ENCODE peak calls at places on chromosomes 7 and 10, in nine cellular contexts. D is A549, Z is stomach, K is SK-N-SH, N is ovary, E is tibial nerve, I is HepG2, O is upper lobe of left lung, S is transverse colon. G is an unnamed sample.
A peak's percentile ranks its signal among the peaks of the same experiment; 100 is the strongest.

GRCh38 chr10:71342850-71343773 is 24.1 kb downstream of the SLC29A3 start:
- DNase-seq in D (peak; percentile 32), Z (no peak), K (no peak), N (no peak), E (peak; percentile 31), I (peak; percentile 74), O (no peak), S (peak; percentile 73), G (no peak)

GRCh38 chr10:99372546-99373271 is 43.6 kb downstream of the CNNM1 start:
- DNase-seq in D (no peak), Z (no peak), K (no peak), N (peak; percentile 17), E (no peak), I (peak; percentile 25), O (no peak), S (no peak), G (no peak)

GRCh38 chr10:126592901-126593300 is 77.6 kb downstream of the C10orf90 start:
- DNase-seq in D (no peak), Z (no peak), K (no peak), N (no peak), E (no peak), I (no peak), O (no peak), S (no peak), G (no peak)

GRCh38 chr10:7417103-7417623 is 6.3 kb upstream of the SFMBT2 start:
- DNase-seq in D (no peak), Z (no peak), K (no peak), N (no peak), E (no peak), I (no peak), O (no peak), S (no peak), G (no peak)

GRCh38 chr10:28632597-28632940 is 44.8 kb upstream of the BAMBI start:
- DNase-seq in D (no peak), Z (no peak), K (no peak), N (no peak), E (no peak), I (no peak), O (no peak), S (no peak), G (no peak)

GRCh38 chr10:11326241-11326640 is 285.2 kb downstream of the USP6NL start:
- DNase-seq in D (no peak), Z (no peak), K (no peak), N (no peak), E (no peak), I (no peak), O (no peak), S (no peak), G (no peak)

GRCh38 chr10:93436577-93436976 is 45.6 kb downstream of the MYOF start:
- DNase-seq in D (no peak), Z (no peak), K (no peak), N (peak; percentile 69), E (peak; percentile 69), I (no peak), O (no peak), S (peak; percentile 31), G (no peak)

GRCh38 chr10:19811517-19811916 is 4.7 kb upstream of the PLXDC2 start:
- DNase-seq in D (no peak), Z (no peak), K (peak; percentile 37), N (peak; percentile 18), E (no peak), I (peak; percentile 13), O (no peak), S (no peak), G (no peak)

GRCh38 chr7:75740846-75741497 is 2.2 kb upstream of the HIP1 start:
- DNase-seq in D (no peak), Z (peak; percentile 29), K (no peak), N (no peak), E (peak; percentile 63), I (peak; percentile 40), O (no peak), S (peak; percentile 57), G (no peak)

DNA sequence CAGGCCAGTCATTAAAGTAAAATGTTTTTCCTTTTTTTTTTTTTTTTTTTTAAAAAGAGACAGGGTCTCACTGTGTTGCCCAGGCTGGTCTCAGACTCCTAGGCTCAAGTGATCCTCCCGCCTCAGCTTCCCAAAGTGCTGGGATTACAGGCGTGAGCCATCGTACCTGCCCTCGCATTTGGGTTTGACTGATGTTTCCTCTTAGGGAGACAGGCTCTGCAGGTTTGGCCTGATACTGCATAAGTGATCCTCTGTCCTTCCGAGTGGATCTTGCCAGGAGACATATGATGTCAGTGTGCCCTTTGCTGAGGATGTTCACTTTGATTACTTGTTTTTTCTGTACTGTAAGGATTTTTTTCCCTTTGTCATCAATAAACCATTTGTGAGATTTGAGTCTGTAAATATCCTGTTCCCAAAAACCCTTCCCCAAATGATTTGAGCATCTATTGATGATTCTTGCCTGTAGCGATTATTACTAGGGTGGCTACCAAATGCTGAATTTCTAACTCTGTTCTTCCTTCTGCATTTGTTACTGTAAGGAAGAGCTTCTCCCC is 19.7 kb downstream of the LIMK1 start:
- DNase-seq in D (no peak), Z (no peak), K (no peak), N (no peak), E (no peak), I (no peak), O (no peak), S (no peak), G (no peak)
- TF ChIP-seq CTCF in D (no peak), Z (no peak), K (no peak), N (no peak), E (no peak), I (no peak), O (no peak), S (no peak), G (no peak)

GRCh38 chr10:16986406-16987128 is 143.0 kb downstream of the CUBN start:
- DNase-seq in D (no peak), Z (no peak), K (no peak), N (no peak), E (no peak), I (peak; percentile 16), O (no peak), S (no peak), G (no peak)
- TF ChIP-seq EP300 in D (no peak), Z (no peak), K (peak; percentile 92), N (no peak), E (no peak), I (no peak), O (no peak), S (no peak), G (no peak)

GRCh38 chr10:101123815-101124617 is 7.1 kb upstream of the TLX1 start:
- DNase-seq in D (no peak), Z (no peak), K (peak; percentile 21), N (no peak), E (no peak), I (no peak), O (no peak), S (no peak), G (no peak)
- H3K4me3 ChIP-seq in D (no peak overlapping the region), Z (peak overlapping the region; percentile 30), K (no peak overlapping the region), N (no peak overlapping the region), E (no peak overlapping the region), I (no peak overlapping the region), O (no peak overlapping the region), S (peak overlapping the region; percentile 49), G (peak overlapping the region; percentile 38)

GRCh38 chr7:16504019-16504418 is 22.6 kb upstream of the LRRC72 start:
- DNase-seq in D (no peak), Z (no peak), K (no peak), N (no peak), E (no peak), I (no peak), O (no peak), S (no peak), G (no peak)

GRCh38 chr7:16498122-16498521 is 28.5 kb upstream of the LRRC72 start:
- DNase-seq in D (no peak), Z (no peak), K (no peak), N (no peak), E (no peak), I (no peak), O (no peak), S (no peak), G (no peak)

DNA sequence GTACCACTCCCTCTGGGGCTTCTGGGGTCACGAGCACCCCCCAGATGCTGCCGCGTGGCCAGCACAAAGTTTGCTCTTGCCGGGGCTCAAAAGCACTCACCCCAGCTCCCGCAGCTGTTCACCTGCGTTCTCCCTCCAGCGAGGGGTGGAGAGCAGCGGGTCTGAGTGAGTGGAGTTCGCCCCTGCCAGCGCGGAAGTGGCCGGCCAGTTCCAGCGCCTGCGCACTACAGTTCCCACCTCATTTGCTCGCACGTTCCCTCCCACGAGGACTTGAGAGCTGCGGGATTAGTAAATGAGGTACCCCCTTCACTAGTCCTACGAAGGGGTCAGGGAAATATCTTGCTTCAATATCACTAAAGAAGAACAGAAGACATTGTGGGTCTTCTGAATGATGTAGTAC is 24.3 kb upstream of the LRRC72 start:
- DNase-seq in D (no peak), Z (no peak), K (peak; percentile 24), N (no peak), E (no peak), I (no peak), O (peak; percentile 46), S (no peak), G (no peak)
- TF ChIP-seq CTCF in D (no peak), Z (no peak), K (no peak), N (no peak), E (no peak), I (no peak), O (no peak), S (no peak), G (no peak)

GRCh38 chr7:13457790-13458189 is 531.7 kb downstream of the ETV1 start:
- DNase-seq in D (no peak), Z (no peak), K (no peak), N (no peak), E (no peak), I (no peak), O (no peak), S (no peak), G (no peak)
- TF ChIP-seq EP300 in D (no peak), Z (no peak), K (no peak), N (no peak), E (no peak), I (no peak), O (no peak), S (no peak), G (no peak)